ENCODE peak calls at places on chromosomes 13 and 19, in four cellular contexts. One of them, this sample, is unnamed.

GRCh38 chr13:26229080-26229615 is 7.0 kb upstream of the RNF6 start:
- DNase-seq in right atrium auricular region: no peak
- DNase-seq in dorsolateral prefrontal cortex: no peak
- DNase-seq in neural crest cell: no peak
- DNase-seq in this sample: no peak

GRCh38 chr19:4472174-4472974 is at the start of gene HDGFL2:
- DNase-seq in right atrium auricular region: no peak
- DNase-seq in neural crest cell: no peak
- DNase-seq in dorsolateral prefrontal cortex: no peak
- DNase-seq in this sample: peak

GRCh38 chr19:9584073-9584833 is at the start of gene ZNF121:
- DNase-seq in right atrium auricular region: peak
- DNase-seq in neural crest cell: peak
- DNase-seq in dorsolateral prefrontal cortex: peak
- DNase-seq in this sample: peak

GRCh38 chr19:869245-870177 is 10.0 kb downstream of the CFD start:
- DNase-seq in dorsolateral prefrontal cortex: no peak
- DNase-seq in right atrium auricular region: peak
- DNase-seq in neural crest cell: no peak
- DNase-seq in this sample: no peak

GRCh38 chr13:113442354-113442984 is 10.8 kb downstream of the ADPRHL1 start:
- DNase-seq in right atrium auricular region: no peak
- DNase-seq in neural crest cell: no peak
- DNase-seq in dorsolateral prefrontal cortex: peak
- DNase-seq in this sample: no peak

GRCh38 chr13:79354285-79354684 is 51.8 kb downstream of the RBM26 start:
- DNase-seq in right atrium auricular region: no peak
- DNase-seq in neural crest cell: no peak
- DNase-seq in dorsolateral prefrontal cortex: no peak
- DNase-seq in this sample: no peak

GRCh38 chr13:90272356-90272755 is 1075.1 kb upstream of the MIR17HG start:
- DNase-seq in dorsolateral prefrontal cortex: no peak
- DNase-seq in right atrium auricular region: no peak
- DNase-seq in neural crest cell: no peak
- DNase-seq in this sample: no peak

GRCh38 chr13:113064534-113065405 is 40.8 kb upstream of the F7 start:
- DNase-seq in right atrium auricular region: no peak
- DNase-seq in dorsolateral prefrontal cortex: peak
- DNase-seq in neural crest cell: no peak
- DNase-seq in this sample: no peak

GRCh38 chr13:60970736-60971135 is 444.9 kb downstream of the PCDH20 start:
- DNase-seq in dorsolateral prefrontal cortex: no peak
- DNase-seq in right atrium auricular region: no peak
- DNase-seq in neural crest cell: no peak
- DNase-seq in this sample: no peak

GRCh38 chr19:18304194-18304495 is 18.7 kb downstream of the LSM4 start:
- DNase-seq in dorsolateral prefrontal cortex: no peak
- DNase-seq in right atrium auricular region: no peak
- DNase-seq in neural crest cell: no peak
- DNase-seq in this sample: no peak

GRCh38 chr19:4622695-4623421 is 16.5 kb upstream of the TNFAIP8L1 start:
- DNase-seq in neural crest cell: no peak
- DNase-seq in dorsolateral prefrontal cortex: no peak
- DNase-seq in right atrium auricular region: no peak
- DNase-seq in this sample: no peak

GRCh38 chr19:28358604-28359003 is 854.3 kb downstream of the UQCRFS1 start:
- DNase-seq in neural crest cell: no peak
- DNase-seq in right atrium auricular region: no peak
- DNase-seq in dorsolateral prefrontal cortex: no peak
- DNase-seq in this sample: no peak

GRCh38 chr19:23054456-23054855 is 51.5 kb upstream of the ZNF728 start:
- DNase-seq in right atrium auricular region: no peak
- DNase-seq in neural crest cell: no peak
- DNase-seq in dorsolateral prefrontal cortex: no peak
- DNase-seq in this sample: no peak

GRCh38 chr19:47430041-47430802 is 10.9 kb upstream of the MEIS3 start:
- DNase-seq in neural crest cell: no peak
- DNase-seq in right atrium auricular region: no peak
- DNase-seq in dorsolateral prefrontal cortex: no peak
- DNase-seq in this sample: peak

GRCh38 chr19:7258042-7258839 is 36.0 kb downstream of the INSR start:
- DNase-seq in dorsolateral prefrontal cortex: no peak
- DNase-seq in right atrium auricular region: no peak
- DNase-seq in neural crest cell: no peak
- DNase-seq in this sample: no peak

GRCh38 chr19:3289971-3290569 is 65.6 kb downstream of the CELF5 start:
- DNase-seq in dorsolateral prefrontal cortex: no peak
- DNase-seq in neural crest cell: no peak
- DNase-seq in right atrium auricular region: no peak
- DNase-seq in this sample: no peak

GRCh38 chr13:114164681-114165429 is 14.2 kb upstream of the CFAP97D2 start:
- DNase-seq in dorsolateral prefrontal cortex: no peak
- DNase-seq in neural crest cell: no peak
- DNase-seq in right atrium auricular region: no peak
- DNase-seq in this sample: no peak

GRCh38 chr19:15616183-15616582 is 1.2 kb downstream of the CYP4F8 start:
- DNase-seq in neural crest cell: no peak
- DNase-seq in right atrium auricular region: no peak
- DNase-seq in dorsolateral prefrontal cortex: no peak
- DNase-seq in this sample: no peak

GRCh38 chr19:15613338-15613737 is 1.7 kb upstream of the CYP4F8 start:
- DNase-seq in right atrium auricular region: no peak
- DNase-seq in neural crest cell: no peak
- DNase-seq in dorsolateral prefrontal cortex: no peak
- DNase-seq in this sample: no peak

GRCh38 chr19:15616627-15617270 is 1.7 kb downstream of the CYP4F8 start:
- DNase-seq in neural crest cell: no peak
- DNase-seq in dorsolateral prefrontal cortex: no peak
- DNase-seq in right atrium auricular region: no peak
- DNase-seq in this sample: no peak

GRCh38 chr19:15614507-15615379 is at the start of gene CYP4F8:
- DNase-seq in right atrium auricular region: no peak
- DNase-seq in neural crest cell: no peak
- DNase-seq in dorsolateral prefrontal cortex: no peak
- DNase-seq in this sample: no peak

DNA sequence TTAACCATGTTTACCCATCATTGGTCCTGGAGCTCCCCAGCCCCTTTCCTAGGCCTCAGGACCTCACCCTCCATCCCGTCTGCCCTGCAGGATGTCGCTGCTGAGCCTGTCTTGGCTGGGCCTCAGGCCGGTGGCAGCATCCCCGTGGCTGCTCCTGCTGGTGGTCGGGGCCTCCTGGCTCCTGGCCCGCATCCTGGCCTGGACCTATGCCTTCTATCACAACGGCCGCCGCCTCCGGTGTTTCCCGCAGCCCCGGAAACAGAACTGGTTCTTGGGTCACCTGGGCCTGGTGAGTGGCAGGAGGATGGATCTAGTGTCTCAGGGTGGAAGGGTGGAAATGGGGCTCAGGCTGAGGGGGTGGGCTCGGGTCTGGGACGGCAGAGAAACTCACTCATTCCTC is 508 bp downstream of the CYP4F8 start:
- DNase-seq in right atrium auricular region: no peak
- DNase-seq in neural crest cell: no peak
- DNase-seq in dorsolateral prefrontal cortex: no peak
- DNase-seq in this sample: no peak
- TF ChIP-seq CTCF in right atrium auricular region: no peak
- TF ChIP-seq CTCF in neural crest cell: no peak
- TF ChIP-seq CTCF in dorsolateral prefrontal cortex: no peak
- TF ChIP-seq CTCF in this sample: no peak

DNA sequence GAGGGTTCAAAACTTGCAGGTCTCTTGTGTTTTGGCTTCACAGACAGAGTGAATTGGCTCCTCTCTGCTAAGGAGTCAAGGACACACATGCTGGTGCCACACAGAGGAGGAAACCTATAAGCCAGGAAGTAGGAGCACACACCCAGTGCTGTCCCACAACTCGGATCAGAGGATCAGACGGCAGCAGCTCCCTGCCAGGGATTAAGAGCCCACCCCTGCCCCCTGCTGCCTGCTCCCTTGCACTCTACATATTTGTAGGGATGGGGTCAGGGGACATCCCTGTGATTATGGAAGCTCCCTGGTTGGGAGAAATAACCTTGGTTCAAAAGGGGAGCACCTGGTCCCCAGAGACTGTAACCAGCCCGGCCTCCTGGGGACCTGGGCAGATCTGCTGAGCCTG is 77.5 kb upstream of the CLDN10 start:
- DNase-seq in dorsolateral prefrontal cortex: no peak
- DNase-seq in neural crest cell: no peak
- DNase-seq in right atrium auricular region: no peak
- DNase-seq in this sample: no peak
- TF ChIP-seq CTCF in dorsolateral prefrontal cortex: no peak
- TF ChIP-seq CTCF in neural crest cell: no peak
- TF ChIP-seq CTCF in right atrium auricular region: no peak
- TF ChIP-seq CTCF in this sample: no peak

GRCh38 chr13:86795858-86796257 is 875.3 kb upstream of the SLITRK5 start:
- DNase-seq in right atrium auricular region: no peak
- DNase-seq in neural crest cell: no peak
- DNase-seq in dorsolateral prefrontal cortex: no peak
- DNase-seq in this sample: no peak

GRCh38 chr13:86788624-86789023 is 882.5 kb upstream of the SLITRK5 start:
- DNase-seq in right atrium auricular region: no peak
- DNase-seq in neural crest cell: no peak
- DNase-seq in dorsolateral prefrontal cortex: no peak
- DNase-seq in this sample: no peak

DNA sequence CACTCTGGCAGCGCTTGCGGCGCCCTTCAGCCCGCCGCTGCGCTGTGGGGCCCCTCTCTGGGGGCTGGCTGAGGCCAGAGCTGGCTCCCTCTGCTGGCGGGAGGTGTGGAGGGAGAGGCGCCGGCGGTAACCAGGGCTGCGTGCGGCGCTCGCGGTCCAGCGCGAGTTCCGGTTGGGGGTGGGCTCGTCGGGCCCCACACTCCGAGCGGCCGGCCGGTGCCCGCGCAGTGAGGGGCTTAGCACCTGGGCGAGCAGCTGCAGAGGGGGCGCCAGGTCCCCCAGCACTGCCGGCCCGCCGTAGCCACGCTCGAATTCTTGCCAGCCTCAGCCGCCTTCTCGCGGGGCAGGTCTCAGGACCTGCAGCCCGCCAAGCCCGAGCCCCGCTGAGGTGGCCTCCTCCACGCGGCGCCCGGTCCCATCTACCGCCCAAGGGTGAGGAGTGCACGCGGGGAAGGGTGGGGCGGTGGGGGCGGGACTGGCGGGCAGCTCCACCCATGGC is 879.0 kb upstream of the SLITRK5 start:
- DNase-seq in neural crest cell: no peak
- DNase-seq in right atrium auricular region: no peak
- DNase-seq in dorsolateral prefrontal cortex: no peak
- DNase-seq in this sample: no peak
- TF ChIP-seq CTCF in neural crest cell: no peak
- TF ChIP-seq CTCF in right atrium auricular region: no peak
- TF ChIP-seq CTCF in dorsolateral prefrontal cortex: no peak
- TF ChIP-seq CTCF in this sample: no peak

GRCh38 chr13:43195112-43195511 is 171.7 kb downstream of the DNAJC15 start:
- DNase-seq in dorsolateral prefrontal cortex: no peak
- DNase-seq in neural crest cell: no peak
- DNase-seq in right atrium auricular region: no peak
- DNase-seq in this sample: no peak
- TF ChIP-seq CTCF in dorsolateral prefrontal cortex: no peak
- TF ChIP-seq CTCF in neural crest cell: no peak
- TF ChIP-seq CTCF in right atrium auricular region: no peak
- TF ChIP-seq CTCF in this sample: no peak

GRCh38 chr13:45439781-45440462 is 21.7 kb upstream of the SLC25A30 start:
- DNase-seq in neural crest cell: no peak
- DNase-seq in dorsolateral prefrontal cortex: no peak
- DNase-seq in right atrium auricular region: no peak
- DNase-seq in this sample: no peak

GRCh38 chr13:45446181-45446580 is 18.6 kb upstream of the COG3 start:
- DNase-seq in dorsolateral prefrontal cortex: no peak
- DNase-seq in right atrium auricular region: peak
- DNase-seq in neural crest cell: no peak
- DNase-seq in this sample: no peak

GRCh38 chr13:45439000-45439399 is 20.8 kb upstream of the SLC25A30 start:
- DNase-seq in neural crest cell: no peak
- DNase-seq in right atrium auricular region: no peak
- DNase-seq in dorsolateral prefrontal cortex: no peak
- DNase-seq in this sample: no peak

GRCh38 chr13:45445053-45445452 is 19.7 kb upstream of the COG3 start:
- DNase-seq in neural crest cell: no peak
- DNase-seq in right atrium auricular region: no peak
- DNase-seq in dorsolateral prefrontal cortex: no peak
- DNase-seq in this sample: no peak

DNA sequence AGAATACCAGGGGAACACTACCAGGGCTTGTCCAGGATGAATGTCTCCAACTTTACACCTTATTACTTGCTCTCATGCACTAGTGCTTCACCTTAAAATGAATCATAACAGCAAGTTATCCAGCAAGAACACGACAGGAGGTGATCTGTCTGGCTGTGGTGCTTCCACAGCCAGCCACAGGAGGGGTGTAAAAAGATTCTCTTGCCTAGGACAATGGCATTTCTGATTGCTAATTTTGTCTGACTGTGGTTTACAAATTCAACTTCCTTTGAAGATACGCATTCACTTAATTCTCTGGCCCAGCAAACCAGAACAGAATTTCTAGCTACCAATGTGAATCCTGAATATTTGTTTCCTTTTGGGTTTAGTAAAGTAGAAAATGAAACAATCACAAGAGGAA is 23.1 kb upstream of the COG3 start:
- DNase-seq in right atrium auricular region: no peak
- DNase-seq in neural crest cell: no peak
- DNase-seq in dorsolateral prefrontal cortex: no peak
- DNase-seq in this sample: no peak
- TF ChIP-seq CTCF in right atrium auricular region: no peak
- TF ChIP-seq CTCF in neural crest cell: peak
- TF ChIP-seq CTCF in dorsolateral prefrontal cortex: no peak
- TF ChIP-seq CTCF in this sample: no peak

GRCh38 chr13:46197299-46197975 is 14.3 kb upstream of the LRRC63 start:
- DNase-seq in neural crest cell: no peak
- DNase-seq in right atrium auricular region: no peak
- DNase-seq in dorsolateral prefrontal cortex: no peak
- DNase-seq in this sample: no peak
- TF ChIP-seq CTCF in neural crest cell: no peak
- TF ChIP-seq CTCF in right atrium auricular region: no peak
- TF ChIP-seq CTCF in dorsolateral prefrontal cortex: no peak
- TF ChIP-seq CTCF in this sample: no peak

DNA sequence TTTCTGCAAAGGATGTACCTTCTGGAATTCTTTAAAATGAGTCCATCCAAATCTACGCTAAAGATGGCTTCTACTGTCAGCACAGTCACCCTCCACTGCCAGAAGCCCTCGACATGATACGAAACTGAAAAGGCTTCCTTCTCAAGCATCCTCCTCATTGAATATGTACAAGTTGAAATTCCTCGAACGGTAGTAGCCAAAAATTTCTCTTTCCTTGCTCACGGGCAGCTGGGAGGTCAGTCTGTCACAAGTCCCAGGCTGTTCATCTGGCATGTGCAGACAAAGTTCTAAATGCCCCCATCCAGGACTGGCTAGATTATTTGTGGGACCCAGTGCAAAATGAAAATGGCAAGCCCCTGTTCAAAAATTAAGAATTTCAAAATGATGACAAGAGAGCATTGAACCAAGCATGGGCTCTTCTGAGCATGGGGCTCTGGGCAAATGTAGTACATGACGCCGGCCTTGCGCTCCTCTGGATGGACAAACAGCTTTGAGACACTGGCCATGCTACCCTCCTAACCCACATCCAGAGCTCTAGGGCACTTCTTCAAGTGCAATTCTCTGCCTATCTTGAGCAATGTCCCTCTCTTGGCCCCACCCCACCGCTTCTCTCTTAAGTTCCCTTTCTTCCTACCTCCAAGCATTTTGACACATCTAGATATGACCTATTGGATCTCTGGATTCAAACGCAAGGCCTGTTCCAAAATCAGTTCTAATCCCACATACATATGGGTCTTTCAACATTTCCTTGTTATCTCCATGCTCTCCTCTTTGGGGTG is 78.9 kb upstream of the FLT1 start:
- DNase-seq in right atrium auricular region: no peak
- DNase-seq in neural crest cell: no peak
- DNase-seq in dorsolateral prefrontal cortex: no peak
- DNase-seq in this sample: no peak
- TF ChIP-seq CTCF in right atrium auricular region: no peak
- TF ChIP-seq CTCF in neural crest cell: no peak
- TF ChIP-seq CTCF in dorsolateral prefrontal cortex: no peak
- TF ChIP-seq CTCF in this sample: no peak

This sample was measured in glutamatergic neuron.